ENCODE peak calls at places on chromosomes 12 and 14, in eight cellular contexts. One of them, this sample, is unnamed.

GRCh38 chr12:124408822-124409517 is 114.1 kb downstream of the RFLNA start:
- DNase-seq in AG10803: no peak
- DNase-seq in RWPE2: no peak
- DNase-seq in choroid plexus epithelial cell: no peak
- DNase-seq in AG04450: no peak
- DNase-seq in epithelial cell of esophagus: no peak
- DNase-seq in nephron progenitor cell: no peak
- DNase-seq in left ventricle myocardium inferior: no peak
- DNase-seq in this sample: no peak

GRCh38 chr12:60148109-60148508 is 552.3 kb downstream of the SLC16A7 start:
- DNase-seq in RWPE2: no peak
- DNase-seq in epithelial cell of esophagus: peak; percentile 89
- DNase-seq in left ventricle myocardium inferior: no peak
- DNase-seq in choroid plexus epithelial cell: peak; percentile 93
- DNase-seq in AG04450: peak; percentile 66
- DNase-seq in AG10803: peak; percentile 92
- DNase-seq in nephron progenitor cell: no peak
- DNase-seq in this sample: peak; percentile 88

GRCh38 chr14:51488569-51489220 is 163.0 kb upstream of the FRMD6 start:
- DNase-seq in AG04450: no peak
- DNase-seq in AG10803: no peak
- DNase-seq in left ventricle myocardium inferior: no peak
- DNase-seq in choroid plexus epithelial cell: no peak
- DNase-seq in RWPE2: peak; percentile 93
- DNase-seq in nephron progenitor cell: no peak
- DNase-seq in epithelial cell of esophagus: peak; percentile 97
- DNase-seq in this sample: peak; percentile 98

GRCh38 chr12:42145197-42145549 is 499 bp upstream of the GXYLT1 start:
- DNase-seq in nephron progenitor cell: no peak
- DNase-seq in AG10803: no peak
- DNase-seq in epithelial cell of esophagus: peak; percentile 30
- DNase-seq in choroid plexus epithelial cell: no peak
- DNase-seq in AG04450: no peak
- DNase-seq in RWPE2: no peak
- DNase-seq in left ventricle myocardium inferior: no peak
- DNase-seq in this sample: no peak

GRCh38 chr14:60487211-60487610 is 1.3 kb upstream of the C14orf39 start:
- DNase-seq in epithelial cell of esophagus: no peak
- DNase-seq in left ventricle myocardium inferior: no peak
- DNase-seq in nephron progenitor cell: no peak
- DNase-seq in AG04450: no peak
- DNase-seq in RWPE2: no peak
- DNase-seq in choroid plexus epithelial cell: no peak
- DNase-seq in AG10803: no peak
- DNase-seq in this sample: no peak

GRCh38 chr12:104656383-104656782 is 199.6 kb downstream of the CHST11 start:
- DNase-seq in epithelial cell of esophagus: no peak
- DNase-seq in choroid plexus epithelial cell: peak; percentile 42
- DNase-seq in AG04450: no peak
- DNase-seq in AG10803: no peak
- DNase-seq in left ventricle myocardium inferior: no peak
- DNase-seq in RWPE2: no peak
- DNase-seq in nephron progenitor cell: no peak
- DNase-seq in this sample: no peak

GRCh38 chr12:119910586-119910985 is 33.5 kb upstream of the CIT start:
- DNase-seq in AG10803: no peak
- DNase-seq in left ventricle myocardium inferior: no peak
- DNase-seq in epithelial cell of esophagus: no peak
- DNase-seq in RWPE2: no peak
- DNase-seq in choroid plexus epithelial cell: no peak
- DNase-seq in AG04450: no peak
- DNase-seq in nephron progenitor cell: no peak
- DNase-seq in this sample: no peak

GRCh38 chr14:54001189-54001878 is 44.7 kb upstream of the BMP4 start:
- DNase-seq in choroid plexus epithelial cell: no peak
- DNase-seq in nephron progenitor cell: no peak
- DNase-seq in RWPE2: no peak
- DNase-seq in AG10803: no peak
- DNase-seq in epithelial cell of esophagus: peak; percentile 17
- DNase-seq in left ventricle myocardium inferior: no peak
- DNase-seq in AG04450: no peak
- DNase-seq in this sample: no peak

GRCh38 chr14:77918448-77918847 is 118.5 kb downstream of the ADCK1 start:
- DNase-seq in epithelial cell of esophagus: no peak
- DNase-seq in RWPE2: no peak
- DNase-seq in nephron progenitor cell: no peak
- DNase-seq in AG04450: no peak
- DNase-seq in left ventricle myocardium inferior: no peak
- DNase-seq in AG10803: no peak
- DNase-seq in choroid plexus epithelial cell: no peak
- DNase-seq in this sample: no peak

GRCh38 chr14:22903742-22904087 is 15.2 kb downstream of the RBM23 start:
- DNase-seq in RWPE2: no peak
- DNase-seq in choroid plexus epithelial cell: no peak
- DNase-seq in nephron progenitor cell: no peak
- DNase-seq in AG04450: no peak
- DNase-seq in left ventricle myocardium inferior: no peak
- DNase-seq in epithelial cell of esophagus: no peak
- DNase-seq in AG10803: no peak
- DNase-seq in this sample: no peak

GRCh38 chr14:58146399-58146798 is 5.6 kb downstream of the ARMH4 start:
- DNase-seq in nephron progenitor cell: no peak
- DNase-seq in RWPE2: no peak
- DNase-seq in AG10803: no peak
- DNase-seq in left ventricle myocardium inferior: no peak
- DNase-seq in choroid plexus epithelial cell: no peak
- DNase-seq in epithelial cell of esophagus: no peak
- DNase-seq in AG04450: no peak
- DNase-seq in this sample: no peak

DNA sequence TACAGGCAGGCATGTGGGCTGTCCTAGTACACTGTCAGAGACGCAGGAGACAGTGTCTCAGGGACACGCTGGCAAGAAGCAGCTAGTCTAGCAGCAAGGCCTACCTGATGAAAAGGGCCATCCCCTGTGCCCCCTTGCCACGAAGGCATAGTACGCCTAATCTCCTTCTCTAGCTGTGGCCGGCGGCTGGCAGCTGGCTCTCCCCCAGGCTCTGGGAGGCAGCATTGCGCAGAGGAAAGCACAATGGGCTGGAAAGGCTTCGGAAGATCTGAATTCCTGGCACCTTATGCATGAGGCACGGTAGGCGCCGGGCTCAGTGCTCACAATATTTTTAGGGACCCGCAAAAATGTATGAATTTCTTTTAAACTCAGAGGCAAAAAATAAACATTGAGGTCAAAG is 16.0 kb upstream of the PLEKHH1 start:
- DNase-seq in AG04450: no peak
- DNase-seq in epithelial cell of esophagus: peak; percentile 18
- DNase-seq in nephron progenitor cell: peak; percentile 19
- DNase-seq in AG10803: peak; percentile 17
- DNase-seq in choroid plexus epithelial cell: peak; percentile 23
- DNase-seq in RWPE2: no peak
- DNase-seq in left ventricle myocardium inferior: peak; percentile 36
- DNase-seq in this sample: no peak
- TF ChIP-seq CTCF in AG04450: no peak
- TF ChIP-seq CTCF in epithelial cell of esophagus: peak; percentile 21
- TF ChIP-seq CTCF in nephron progenitor cell: no peak
- TF ChIP-seq CTCF in AG10803: peak; percentile 24
- TF ChIP-seq CTCF in choroid plexus epithelial cell: peak; percentile 35
- TF ChIP-seq CTCF in RWPE2: peak; percentile 47
- TF ChIP-seq CTCF in left ventricle myocardium inferior: peak; percentile 36
- TF ChIP-seq CTCF in this sample: peak; percentile 50

DNA sequence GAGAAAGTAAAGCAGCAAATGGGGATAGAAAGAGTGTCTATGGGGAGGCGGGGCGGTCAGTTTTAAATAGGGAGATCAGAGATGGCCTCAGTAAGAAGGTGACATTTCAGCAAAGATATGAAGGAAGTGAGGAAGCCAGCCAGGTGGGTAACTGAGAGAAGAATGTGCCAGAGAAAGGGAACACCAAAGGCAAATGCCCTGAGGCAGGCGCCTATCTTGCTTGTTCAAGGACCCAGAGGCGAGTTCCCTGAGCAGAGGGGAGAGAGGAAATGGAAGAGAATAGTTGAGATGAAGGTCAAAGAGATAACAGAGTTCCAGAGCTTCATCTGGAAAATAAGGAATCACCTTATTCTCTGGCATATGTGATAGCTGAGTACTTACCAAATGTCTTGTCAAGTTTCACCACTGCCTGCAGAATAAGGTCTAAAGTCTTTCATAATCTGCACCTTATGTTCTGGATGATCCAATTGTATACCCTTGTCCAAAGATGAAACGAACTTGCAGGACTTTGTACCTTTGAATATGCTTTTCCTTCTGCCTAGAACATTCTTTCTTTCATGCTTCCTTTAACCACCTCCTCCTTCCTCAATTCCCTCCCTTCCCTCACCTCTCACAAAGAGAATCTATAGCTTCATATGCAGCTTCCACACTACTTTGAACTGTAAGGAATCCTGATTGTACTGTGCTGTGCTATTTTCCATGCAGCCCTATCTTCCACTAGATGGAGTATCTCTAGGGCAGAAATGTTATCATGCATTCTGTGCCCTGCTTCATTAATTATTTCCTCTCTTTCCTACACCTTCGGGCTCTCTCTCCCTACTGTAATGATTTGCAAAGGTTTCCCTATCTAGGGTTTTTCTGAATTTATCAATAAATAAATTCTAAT is 38.5 kb downstream of the GNPTAB start:
- DNase-seq in AG10803: no peak
- DNase-seq in AG04450: no peak
- DNase-seq in nephron progenitor cell: no peak
- DNase-seq in RWPE2: no peak
- DNase-seq in left ventricle myocardium inferior: no peak
- DNase-seq in choroid plexus epithelial cell: peak; percentile 43
- DNase-seq in epithelial cell of esophagus: no peak
- DNase-seq in this sample: no peak
- TF ChIP-seq CTCF in AG10803: peak; percentile 42
- TF ChIP-seq CTCF in AG04450: peak; percentile 41
- TF ChIP-seq CTCF in nephron progenitor cell: no peak
- TF ChIP-seq CTCF in RWPE2: peak; percentile 24
- TF ChIP-seq CTCF in left ventricle myocardium inferior: peak; percentile 45
- TF ChIP-seq CTCF in choroid plexus epithelial cell: peak; percentile 59
- TF ChIP-seq CTCF in epithelial cell of esophagus: peak; percentile 47
- TF ChIP-seq CTCF in this sample: peak; percentile 45

GRCh38 chr12:99045158-99045557 is 400.1 kb downstream of the APAF1 start:
- DNase-seq in epithelial cell of esophagus: no peak
- DNase-seq in left ventricle myocardium inferior: no peak
- DNase-seq in nephron progenitor cell: no peak
- DNase-seq in RWPE2: no peak
- DNase-seq in AG10803: no peak
- DNase-seq in AG04450: no peak
- DNase-seq in choroid plexus epithelial cell: no peak
- DNase-seq in this sample: no peak

GRCh38 chr12:99039367-99040120 is 394.5 kb downstream of the APAF1 start:
- DNase-seq in epithelial cell of esophagus: no peak
- DNase-seq in nephron progenitor cell: no peak
- DNase-seq in AG10803: no peak
- DNase-seq in left ventricle myocardium inferior: no peak
- DNase-seq in AG04450: no peak
- DNase-seq in choroid plexus epithelial cell: no peak
- DNase-seq in RWPE2: no peak
- DNase-seq in this sample: peak; percentile 4

GRCh38 chr12:99043319-99043914 is 398.3 kb downstream of the APAF1 start:
- DNase-seq in AG10803: peak; percentile 66
- DNase-seq in nephron progenitor cell: peak; percentile 76
- DNase-seq in RWPE2: no peak
- DNase-seq in epithelial cell of esophagus: peak; percentile 76
- DNase-seq in AG04450: peak; percentile 38
- DNase-seq in choroid plexus epithelial cell: peak; percentile 81
- DNase-seq in left ventricle myocardium inferior: peak; percentile 53
- DNase-seq in this sample: peak; percentile 15
- TF ChIP-seq CTCF in AG10803: peak; percentile 97
- TF ChIP-seq CTCF in nephron progenitor cell: peak; percentile 98
- TF ChIP-seq CTCF in RWPE2: peak; percentile 88
- TF ChIP-seq CTCF in epithelial cell of esophagus: peak; percentile 99
- TF ChIP-seq CTCF in AG04450: peak; percentile 95
- TF ChIP-seq CTCF in choroid plexus epithelial cell: peak; percentile 97
- TF ChIP-seq CTCF in left ventricle myocardium inferior: peak; percentile 87
- TF ChIP-seq CTCF in this sample: peak; percentile 88

GRCh38 chr12:21940972-21941521 is at the start of gene ABCC9:
- DNase-seq in RWPE2: no peak
- DNase-seq in AG04450: no peak
- DNase-seq in left ventricle myocardium inferior: peak; percentile 68
- DNase-seq in epithelial cell of esophagus: peak; percentile 4
- DNase-seq in AG10803: peak; percentile 11
- DNase-seq in nephron progenitor cell: peak; percentile 71
- DNase-seq in choroid plexus epithelial cell: peak; percentile 29
- DNase-seq in this sample: peak; percentile 13

GRCh38 chr12:21939435-21939834 is 1.8 kb downstream of the ABCC9 start:
- DNase-seq in epithelial cell of esophagus: no peak
- DNase-seq in AG04450: no peak
- DNase-seq in AG10803: no peak
- DNase-seq in nephron progenitor cell: no peak
- DNase-seq in choroid plexus epithelial cell: no peak
- DNase-seq in RWPE2: no peak
- DNase-seq in left ventricle myocardium inferior: no peak
- DNase-seq in this sample: no peak

GRCh38 chr12:21942377-21942703 is 1.1 kb upstream of the ABCC9 start:
- DNase-seq in choroid plexus epithelial cell: no peak
- DNase-seq in nephron progenitor cell: no peak
- DNase-seq in epithelial cell of esophagus: no peak
- DNase-seq in AG10803: no peak
- DNase-seq in AG04450: no peak
- DNase-seq in RWPE2: no peak
- DNase-seq in left ventricle myocardium inferior: no peak
- DNase-seq in this sample: no peak

GRCh38 chr12:21940549-21940948 is 677 bp downstream of the ABCC9 start:
- DNase-seq in AG10803: no peak
- DNase-seq in epithelial cell of esophagus: no peak
- DNase-seq in RWPE2: no peak
- DNase-seq in left ventricle myocardium inferior: no peak
- DNase-seq in choroid plexus epithelial cell: no peak
- DNase-seq in nephron progenitor cell: no peak
- DNase-seq in AG04450: no peak
- DNase-seq in this sample: no peak

DNA sequence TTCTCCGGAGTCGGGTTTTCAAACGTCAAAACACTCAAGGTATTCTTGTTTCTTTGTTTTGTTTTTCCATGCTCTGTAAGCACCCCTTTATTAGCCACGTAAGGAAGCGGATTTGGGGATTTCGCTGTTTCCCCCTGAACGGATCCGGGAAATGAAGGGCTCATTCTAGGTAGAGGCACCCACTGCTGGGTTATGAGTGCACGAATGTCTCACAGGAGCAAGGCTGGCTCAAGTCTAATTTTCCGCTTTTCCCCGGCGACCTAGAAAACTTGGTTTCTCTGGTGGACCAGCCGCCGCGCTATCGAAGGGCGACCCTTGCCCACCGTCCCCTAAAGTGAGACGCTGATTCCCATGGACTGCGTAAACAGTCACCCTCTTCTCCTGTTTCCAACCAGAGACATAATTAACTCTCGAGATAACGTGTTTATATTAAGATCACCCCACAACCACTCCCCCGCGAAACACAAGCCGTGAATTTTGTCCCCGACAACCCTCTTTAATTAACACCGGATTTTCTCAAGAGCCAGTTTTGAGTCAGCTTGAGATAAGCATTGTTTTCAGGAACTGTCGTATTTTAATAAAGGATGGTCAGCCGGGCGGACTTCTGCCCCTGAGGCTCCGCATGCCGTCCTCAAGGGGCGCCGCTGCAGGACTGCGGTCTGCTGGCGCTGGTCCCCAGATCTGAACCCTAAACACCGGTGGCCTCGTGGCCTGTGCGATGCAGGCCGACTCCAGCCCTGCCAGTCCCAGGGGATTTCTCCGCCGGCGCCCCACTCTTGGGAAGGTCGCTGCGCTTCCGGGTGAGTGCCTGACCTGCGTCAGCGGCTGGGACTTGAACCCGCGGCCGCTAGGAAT is 523 bp upstream of the ABCC9 start:
- DNase-seq in nephron progenitor cell: peak; percentile 66
- DNase-seq in RWPE2: no peak
- DNase-seq in AG10803: peak; percentile 43
- DNase-seq in AG04450: no peak
- DNase-seq in choroid plexus epithelial cell: peak; percentile 40
- DNase-seq in epithelial cell of esophagus: peak; percentile 0
- DNase-seq in left ventricle myocardium inferior: peak; percentile 71
- DNase-seq in this sample: no peak
- TF ChIP-seq CTCF in nephron progenitor cell: peak; percentile 40
- TF ChIP-seq CTCF in RWPE2: no peak
- TF ChIP-seq CTCF in AG10803: peak; percentile 49
- TF ChIP-seq CTCF in AG04450: peak; percentile 62
- TF ChIP-seq CTCF in choroid plexus epithelial cell: peak; percentile 62
- TF ChIP-seq CTCF in epithelial cell of esophagus: peak; percentile 19
- TF ChIP-seq CTCF in left ventricle myocardium inferior: peak; percentile 69
- TF ChIP-seq CTCF in this sample: no peak

This sample was measured in foreskin keratinocyte.